ENCODE peak calls at places on chromosomes 16 and 17, in five cellular contexts. W is sigmoid colon; Z is CD8-positive, alpha-beta memory T cell; X is IMR-90; N is heart left ventricle. O is an unnamed sample.

GRCh38 chr17:74287203-74287602 is 13.2 kb downstream of the DNAI2 start:
- DNase-seq in X (no peak), Z (no peak), W (no peak), N (no peak), O (no peak)

GRCh38 chr16:5642034-5642433 is 544.4 kb upstream of the EEF2KMT start:
- DNase-seq in Z (no peak), N (no peak), X (no peak), W (no peak), O (no peak)

GRCh38 chr17:45347451-45347850 is 30.6 kb upstream of the MAP3K14 start:
- DNase-seq in N (no peak), Z (no peak), X (no peak), W (peak; percentile 22), O (no peak)

GRCh38 chr16:17491140-17491662 is 20.4 kb upstream of the XYLT1 start:
- DNase-seq in X (no peak), W (no peak), Z (no peak), N (no peak), O (no peak)

GRCh38 chr17:39671651-39672521 is 3.6 kb downstream of the PNMT start:
- DNase-seq in W (no peak), Z (no peak), X (peak; percentile 27), N (peak; percentile 78), O (no peak)

GRCh38 chr17:69690531-69690930 is 276.0 kb downstream of the MAP2K6 start:
- DNase-seq in W (no peak), X (no peak), Z (no peak), N (no peak), O (no peak)

GRCh38 chr16:77402118-77402517 is 32.7 kb downstream of the ADAMTS18 start:
- DNase-seq in N (no peak), W (no peak), X (no peak), Z (no peak), O (no peak)

GRCh38 chr16:67449328-67449727 is 18.4 kb downstream of the HSD11B2 start:
- DNase-seq in Z (no peak), W (no peak), X (no peak), N (no peak), O (no peak)

GRCh38 chr17:49339359-49339758 is 22.7 kb downstream of the ZNF652 start:
- DNase-seq in X (no peak), W (no peak), Z (no peak), N (no peak), O (no peak)

DNA sequence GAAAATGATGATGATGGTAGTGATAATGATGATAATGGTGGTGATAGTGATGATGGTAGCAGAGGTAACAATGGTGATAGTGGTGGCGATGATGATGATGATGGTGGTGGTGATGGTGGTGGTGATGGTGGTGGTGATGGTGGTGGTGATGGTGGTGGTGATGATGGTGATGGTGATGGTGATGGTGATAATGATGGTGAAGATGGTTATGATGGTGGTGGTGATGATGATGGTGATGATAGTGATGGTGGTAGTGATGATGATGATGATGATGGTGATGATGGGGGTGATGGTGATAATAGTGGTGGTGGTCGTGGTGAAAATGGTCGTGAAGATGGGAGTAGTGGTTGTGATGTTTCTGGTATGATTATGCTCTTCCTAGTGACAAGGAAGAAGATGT is 581.8 kb downstream of the HS3ST4 start:
- DNase-seq in W (no peak), X (no peak), N (no peak), Z (no peak), O (no peak)
- H3K9me3 ChIP-seq in W (no peaks in the 10 kb centered on the region), X (peaks cover 2% of the 10 kb centered on the region), N (no peaks in the 10 kb centered on the region), Z (no peaks in the 10 kb centered on the region), O (no peaks in the 10 kb centered on the region)

GRCh38 chr16:68553186-68553585 is 14.1 kb downstream of the ZFP90 start:
- DNase-seq in W (no peak), Z (no peak), X (no peak), N (no peak), O (no peak)
- H3K9me3 ChIP-seq in W (peaks cover 18% of the 10 kb centered on the region), Z (peaks cover 36% of the 10 kb centered on the region), X (peaks cover 82% of the 10 kb centered on the region), N (peaks cover 1% of the 10 kb centered on the region), O (peaks cover 2% of the 10 kb centered on the region)

DNA sequence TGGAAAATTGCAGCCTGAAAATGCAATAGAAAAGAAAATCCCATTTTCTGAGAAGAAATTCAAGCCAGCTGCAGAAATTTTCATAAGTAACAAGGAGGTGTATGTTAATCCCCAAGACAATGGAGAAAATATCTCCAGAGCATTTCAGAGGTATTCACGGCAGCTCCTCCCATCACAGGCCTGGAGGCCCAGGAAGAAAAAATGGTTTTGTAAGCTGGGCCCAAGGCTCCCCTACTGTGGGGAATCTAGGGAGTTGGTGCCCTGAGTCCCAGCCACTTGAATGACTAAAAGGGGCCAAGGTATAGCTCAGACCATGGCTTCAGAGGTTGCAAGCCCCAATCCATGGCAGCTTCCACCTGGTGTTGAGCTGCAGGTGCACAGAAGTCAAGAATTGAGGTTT is 93.3 kb upstream of the ZNF267 start:
- DNase-seq in X (no peak), Z (no peak), N (no peak), W (no peak), O (no peak)
- H3K9me3 ChIP-seq in X (peaks cover 11% of the 10 kb centered on the region), Z (peaks cover 8% of the 10 kb centered on the region), N (peaks cover 10% of the 10 kb centered on the region), W (peaks cover 29% of the 10 kb centered on the region), O (no peaks in the 10 kb centered on the region)

DNA sequence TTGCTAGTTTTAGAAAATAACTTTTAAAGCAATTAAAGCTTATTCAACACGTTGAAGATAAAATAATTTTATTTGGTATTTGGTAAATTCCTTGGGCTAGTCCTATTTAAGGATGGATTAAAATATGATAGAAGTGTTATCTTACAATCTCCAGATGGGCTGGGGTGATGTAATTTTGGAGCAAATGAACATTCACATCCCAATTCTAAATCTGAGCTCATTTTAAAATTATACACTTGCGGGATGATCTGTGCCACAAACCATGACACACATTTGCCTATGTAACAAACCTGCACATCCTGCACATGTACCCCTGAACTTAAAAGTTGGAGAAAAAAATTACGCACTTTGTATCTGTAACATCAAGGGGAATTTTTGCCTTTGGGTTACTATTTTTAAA is 31.5 kb downstream of the NLK start:
- DNase-seq in N (no peak), W (no peak), X (no peak), Z (no peak), O (no peak)
- H3K9me3 ChIP-seq in N (no peaks in the 10 kb centered on the region), W (no peaks in the 10 kb centered on the region), X (peaks cover 4% of the 10 kb centered on the region), Z (no peaks in the 10 kb centered on the region), O (peaks cover 5% of the 10 kb centered on the region)

GRCh38 chr16:35516971-35517370 is 2057.6 kb downstream of the TP53TG3F start:
- DNase-seq in N (no peak), X (no peak), Z (no peak), W (no peak), O (no peak)
- H3K9me3 ChIP-seq in N (no peaks in the 10 kb centered on the region), X (peaks cover 6% of the 10 kb centered on the region), Z (peaks cover 4% of the 10 kb centered on the region), W (no peaks in the 10 kb centered on the region), O (no peaks in the 10 kb centered on the region)

GRCh38 chr16:2415085-2415484 is 14.2 kb upstream of the CCNF start:
- DNase-seq in Z (no peak), N (no peak), X (no peak), W (no peak), O (no peak)
- H3K9me3 ChIP-seq in Z (no peaks in the 10 kb centered on the region), N (no peaks in the 10 kb centered on the region), X (no peaks in the 10 kb centered on the region), W (no peaks in the 10 kb centered on the region), O (no peaks in the 10 kb centered on the region)

DNA sequence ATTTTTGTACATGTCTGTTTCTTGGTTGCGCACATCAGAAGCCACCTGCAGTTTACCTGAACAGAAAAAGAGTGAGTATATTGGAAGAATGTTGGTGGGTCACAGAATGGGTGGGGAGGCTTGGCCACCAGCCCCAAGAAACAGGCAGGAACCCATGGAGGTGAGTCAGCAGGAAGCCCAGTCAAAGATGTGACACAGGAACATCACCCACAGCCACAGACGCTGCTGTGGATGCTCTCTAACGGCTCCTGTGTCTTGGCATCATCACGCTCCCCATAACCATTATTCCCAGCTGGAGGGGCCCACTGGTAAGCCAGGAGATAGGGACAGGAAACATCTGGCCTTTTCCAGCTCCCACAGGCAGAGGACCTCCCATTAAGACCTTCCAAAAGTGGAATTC is 94.0 kb upstream of the WSB1 start:
- DNase-seq in N (no peak), W (no peak), Z (no peak), X (peak; percentile 4), O (no peak)
- H3K9me3 ChIP-seq in N (no peaks in the 10 kb centered on the region), W (no peaks in the 10 kb centered on the region), Z (no peaks in the 10 kb centered on the region), X (no peaks in the 10 kb centered on the region), O (no peaks in the 10 kb centered on the region)

GRCh38 chr17:80653856-80654255 is 109.2 kb downstream of the RPTOR start:
- DNase-seq in W (no peak), N (no peak), X (no peak), Z (no peak), O (no peak)

GRCh38 chr17:80657561-80657960 is 112.9 kb downstream of the RPTOR start:
- DNase-seq in X (no peak), Z (no peak), W (no peak), N (no peak), O (no peak)

GRCh38 chr17:80655588-80655987 is 111.0 kb downstream of the RPTOR start:
- DNase-seq in X (no peak), W (no peak), Z (no peak), N (no peak), O (no peak)

GRCh38 chr17:80658821-80659220 is 114.2 kb downstream of the RPTOR start:
- DNase-seq in Z (no peak), W (no peak), N (no peak), X (no peak), O (no peak)

DNA sequence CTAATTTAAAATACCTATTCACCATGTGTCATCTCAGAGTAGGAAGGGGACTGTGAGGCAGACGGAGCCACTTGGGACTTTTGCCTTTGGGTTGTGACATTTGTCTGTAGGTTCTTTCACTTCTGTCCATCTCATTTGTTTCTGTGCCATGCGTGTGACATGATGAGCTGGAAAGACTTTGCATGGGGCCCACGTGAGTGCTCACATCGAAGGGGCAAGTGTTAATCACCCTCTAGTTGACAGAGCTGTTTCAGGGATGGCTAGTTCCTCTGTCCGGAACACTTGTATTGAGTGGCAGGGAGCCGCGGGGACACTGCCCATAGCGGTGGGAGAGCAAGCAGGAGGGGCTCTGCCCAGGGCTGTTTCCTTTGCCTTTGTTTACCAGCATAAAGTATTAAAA is 112.0 kb downstream of the RPTOR start:
- DNase-seq in Z (no peak), X (no peak), N (no peak), W (no peak), O (no peak)
- H3K9me3 ChIP-seq in Z (no peaks in the 10 kb centered on the region), X (peaks cover 6% of the 10 kb centered on the region), N (no peaks in the 10 kb centered on the region), W (no peaks in the 10 kb centered on the region), O (peaks cover 8% of the 10 kb centered on the region)

GRCh38 chr16:29790183-29790948 is at the start of gene KIF22:
- DNase-seq in Z (peak; percentile 100), X (peak; percentile 98), W (peak; percentile 100), N (peak; percentile 100), O (peak; percentile 97)
- H3K9me3 ChIP-seq in Z (no peaks in the 10 kb centered on the region), X (no peaks in the 10 kb centered on the region), W (no peaks in the 10 kb centered on the region), N (no peaks in the 10 kb centered on the region), O (no peaks in the 10 kb centered on the region)

O was measured in HAP-1.